ENCODE peak calls at places on chromosomes 7 and 10, in six cellular contexts. One of them, this sample, is unnamed.

GRCh38 chr7:5689118-5689517 is 92.3 kb downstream of the RNF216 start:
- DNase-seq in K562: no peak
- DNase-seq in SK-N-SH: no peak
- DNase-seq in HepG2: no peak
- DNase-seq in HCT116: no peak
- DNase-seq in H1: no peak
- DNase-seq in this sample: no peak

GRCh38 chr10:86630079-86630478 is 24.3 kb upstream of the OPN4 start:
- DNase-seq in HepG2: no peak
- DNase-seq in SK-N-SH: no peak
- DNase-seq in K562: no peak
- DNase-seq in H1: no peak
- DNase-seq in HCT116: no peak
- DNase-seq in this sample: no peak

GRCh38 chr10:123270221-123270620 is 116.0 kb downstream of the BUB3 start:
- DNase-seq in H1: no peak
- DNase-seq in HCT116: no peak
- DNase-seq in SK-N-SH: no peak
- DNase-seq in K562: no peak
- DNase-seq in HepG2: no peak
- DNase-seq in this sample: no peak

GRCh38 chr10:114767101-114767588 is 54.4 kb upstream of the FHIP2A start:
- DNase-seq in SK-N-SH: peak
- DNase-seq in HepG2: no peak
- DNase-seq in K562: no peak
- DNase-seq in HCT116: no peak
- DNase-seq in H1: no peak
- DNase-seq in this sample: no peak

GRCh38 chr10:31014146-31014880 is 17.4 kb downstream of the ZNF438 start:
- DNase-seq in SK-N-SH: no peak
- DNase-seq in HCT116: no peak
- DNase-seq in K562: no peak
- DNase-seq in H1: no peak
- DNase-seq in HepG2: no peak
- DNase-seq in this sample: no peak

GRCh38 chr10:60099998-60100747 is 193.8 kb upstream of the CCDC6 start:
- DNase-seq in H1: no peak
- DNase-seq in HepG2: peak
- DNase-seq in SK-N-SH: peak
- DNase-seq in HCT116: peak
- DNase-seq in K562: peak
- DNase-seq in this sample: no peak

GRCh38 chr7:19916011-19916410 is 142.6 kb upstream of the TMEM196 start:
- DNase-seq in HepG2: no peak
- DNase-seq in HCT116: peak
- DNase-seq in SK-N-SH: no peak
- DNase-seq in K562: no peak
- DNase-seq in H1: no peak
- DNase-seq in this sample: no peak

GRCh38 chr10:14325325-14325955 is 5.3 kb downstream of the FRMD4A start:
- DNase-seq in HCT116: peak
- DNase-seq in H1: peak
- DNase-seq in K562: peak
- DNase-seq in SK-N-SH: no peak
- DNase-seq in HepG2: peak
- DNase-seq in this sample: peak

GRCh38 chr7:4828720-4829383 is 33.0 kb downstream of the PAPOLB start:
- DNase-seq in HepG2: no peak
- DNase-seq in K562: no peak
- DNase-seq in HCT116: no peak
- DNase-seq in SK-N-SH: no peak
- DNase-seq in H1: no peak
- DNase-seq in this sample: no peak

GRCh38 chr7:6558837-6559236 is 7.6 kb upstream of the GRID2IP start:
- DNase-seq in K562: peak
- DNase-seq in HCT116: peak
- DNase-seq in SK-N-SH: peak
- DNase-seq in HepG2: peak
- DNase-seq in H1: no peak
- DNase-seq in this sample: peak

GRCh38 chr7:155002411-155003214 is at the start of gene PAXIP1:
- DNase-seq in SK-N-SH: peak
- DNase-seq in HepG2: peak
- DNase-seq in K562: peak
- DNase-seq in HCT116: no peak
- DNase-seq in H1: no peak
- DNase-seq in this sample: peak

GRCh38 chr7:10706875-10707493 is 266.7 kb upstream of the PHF14 start:
- DNase-seq in H1: no peak
- DNase-seq in SK-N-SH: no peak
- DNase-seq in K562: no peak
- DNase-seq in HepG2: no peak
- DNase-seq in HCT116: no peak
- DNase-seq in this sample: no peak

GRCh38 chr10:60798031-60798430 is 19.8 kb downstream of the CDK1 start:
- DNase-seq in H1: no peak
- DNase-seq in HepG2: no peak
- DNase-seq in K562: no peak
- DNase-seq in HCT116: no peak
- DNase-seq in SK-N-SH: no peak
- DNase-seq in this sample: no peak

GRCh38 chr10:71302874-71303568 is 16.0 kb upstream of the SLC29A3 start:
- DNase-seq in H1: no peak
- DNase-seq in HCT116: peak
- DNase-seq in SK-N-SH: peak
- DNase-seq in HepG2: peak
- DNase-seq in K562: peak
- DNase-seq in this sample: no peak

GRCh38 chr7:101754432-101755159 is 62.8 kb upstream of the CUX1 start:
- DNase-seq in HCT116: no peak
- DNase-seq in HepG2: no peak
- DNase-seq in K562: no peak
- DNase-seq in SK-N-SH: peak
- DNase-seq in H1: no peak
- DNase-seq in this sample: no peak

GRCh38 chr10:95430231-95430951 is 130.8 kb downstream of the SORBS1 start:
- DNase-seq in K562: peak
- DNase-seq in H1: no peak
- DNase-seq in SK-N-SH: peak
- DNase-seq in HCT116: peak
- DNase-seq in HepG2: peak
- DNase-seq in this sample: peak

GRCh38 chr10:5566606-5567005 is 41.8 kb downstream of the CALML3 start:
- DNase-seq in SK-N-SH: no peak
- DNase-seq in H1: no peak
- DNase-seq in HepG2: no peak
- DNase-seq in K562: no peak
- DNase-seq in HCT116: no peak
- DNase-seq in this sample: no peak

GRCh38 chr10:28925154-28925663 is 247.9 kb downstream of the BAMBI start:
- DNase-seq in SK-N-SH: no peak
- DNase-seq in HepG2: no peak
- DNase-seq in HCT116: no peak
- DNase-seq in H1: no peak
- DNase-seq in K562: no peak
- DNase-seq in this sample: no peak

GRCh38 chr7:92904292-92905131 is 68.1 kb upstream of the CDK6 start:
- DNase-seq in H1: no peak
- DNase-seq in K562: peak
- DNase-seq in SK-N-SH: peak
- DNase-seq in HepG2: peak
- DNase-seq in HCT116: peak
- DNase-seq in this sample: peak

GRCh38 chr10:127018298-127018650 is 113.0 kb downstream of the DOCK1 start:
- DNase-seq in HCT116: no peak
- DNase-seq in K562: no peak
- DNase-seq in H1: no peak
- DNase-seq in HepG2: no peak
- DNase-seq in SK-N-SH: no peak
- DNase-seq in this sample: no peak

DNA sequence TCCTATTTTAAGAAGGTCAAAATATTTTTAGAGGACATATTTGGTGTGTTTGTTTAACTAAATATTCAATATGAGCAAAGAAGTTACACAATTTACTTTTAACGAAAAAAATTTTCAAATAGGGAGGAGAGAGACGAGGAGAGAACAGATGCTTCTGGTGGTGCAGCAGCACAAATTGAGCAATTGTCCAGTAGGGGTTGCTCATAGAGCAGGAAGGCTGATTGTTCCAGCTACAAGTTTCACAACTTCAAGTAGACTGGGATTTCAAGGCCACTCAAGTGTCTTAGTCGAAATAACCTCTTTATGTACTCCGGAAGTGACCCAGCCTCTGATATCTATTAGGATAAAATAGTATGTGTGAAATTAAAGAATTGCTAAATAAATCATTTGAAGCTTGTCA is 197.9 kb downstream of the HDAC9 start:
- DNase-seq in K562: peak
- DNase-seq in HCT116: peak
- DNase-seq in H1: no peak
- DNase-seq in SK-N-SH: peak
- DNase-seq in HepG2: no peak
- DNase-seq in this sample: peak
- TF ChIP-seq YY1 in K562: no peak
- TF ChIP-seq YY1 in HCT116: no peak
- TF ChIP-seq YY1 in H1: no peak
- TF ChIP-seq YY1 in SK-N-SH: no peak
- TF ChIP-seq YY1 in HepG2: no peak
- TF ChIP-seq YY1 in this sample: no peak

DNA sequence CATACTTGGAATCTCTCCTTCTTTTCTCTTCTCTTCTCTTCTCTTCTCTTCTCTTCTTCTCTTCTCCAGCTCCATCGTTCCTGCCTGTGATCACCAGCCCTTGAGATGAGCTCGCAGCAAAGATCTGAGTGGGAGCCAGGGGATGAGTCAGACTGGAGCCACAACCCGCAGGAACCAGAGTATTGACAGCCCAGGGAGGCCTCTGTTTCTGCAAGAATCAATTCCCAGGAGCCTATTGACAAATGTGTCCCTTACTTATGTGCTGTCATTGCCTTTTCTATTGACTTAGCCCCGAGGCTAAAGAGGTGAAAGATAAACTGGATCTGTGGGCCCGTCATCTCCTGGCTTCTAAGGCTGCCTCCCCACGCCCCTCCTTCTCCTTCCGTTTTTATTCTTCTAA is 13.1 kb upstream of the HABP2 start:
- DNase-seq in H1: no peak
- DNase-seq in HepG2: no peak
- DNase-seq in HCT116: no peak
- DNase-seq in SK-N-SH: no peak
- DNase-seq in K562: no peak
- DNase-seq in this sample: no peak
- TF ChIP-seq YY1 in H1: no peak
- TF ChIP-seq YY1 in HepG2: no peak
- TF ChIP-seq YY1 in HCT116: no peak
- TF ChIP-seq YY1 in SK-N-SH: no peak
- TF ChIP-seq YY1 in K562: no peak
- TF ChIP-seq YY1 in this sample: no peak

DNA sequence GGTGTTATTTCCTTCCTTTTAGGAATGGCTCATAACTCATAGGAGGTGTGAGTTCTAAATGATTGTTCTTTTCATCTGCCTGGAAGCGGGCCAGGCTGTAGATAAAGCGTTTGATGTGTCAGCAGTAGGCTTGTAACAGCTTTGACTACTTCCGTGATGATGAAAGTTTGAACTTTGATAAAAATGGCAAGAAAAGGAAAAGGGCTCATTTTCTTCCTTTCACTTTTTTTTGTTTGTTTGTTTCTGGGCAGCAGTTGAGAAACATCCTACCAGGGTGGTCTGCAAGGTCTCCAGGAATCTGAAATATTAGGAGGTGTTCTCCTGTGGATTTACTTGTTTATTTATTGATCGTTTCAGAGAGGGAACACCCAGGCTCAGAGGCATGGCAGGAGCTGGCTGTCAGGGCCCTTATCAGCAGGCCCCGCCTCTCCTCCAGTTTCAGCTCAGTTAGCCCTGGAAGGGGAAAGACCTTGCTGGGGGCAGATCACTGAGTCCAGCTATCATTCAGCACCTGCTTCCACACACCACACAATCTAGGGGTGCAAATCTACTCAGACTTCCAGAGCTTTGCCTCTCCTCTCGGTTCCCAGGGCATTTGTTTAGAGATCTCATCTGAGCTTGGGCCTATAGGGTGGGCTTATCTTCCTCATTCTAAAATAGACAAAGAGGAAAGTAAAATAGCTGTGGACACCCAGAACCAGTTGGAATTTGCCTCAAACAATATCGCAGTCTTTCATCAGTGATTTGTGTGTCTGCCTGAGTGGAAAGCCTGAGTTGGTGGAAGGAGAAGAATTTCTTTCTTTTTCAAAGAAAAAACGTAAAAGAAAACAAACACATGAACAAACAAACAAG is 131.0 kb downstream of the BMPER start:
- DNase-seq in HepG2: peak
- DNase-seq in HCT116: peak
- DNase-seq in SK-N-SH: no peak
- DNase-seq in H1: no peak
- DNase-seq in K562: peak
- DNase-seq in this sample: no peak
- TF ChIP-seq YY1 in HepG2: no peak
- TF ChIP-seq YY1 in HCT116: no peak
- TF ChIP-seq YY1 in SK-N-SH: no peak
- TF ChIP-seq YY1 in H1: no peak
- TF ChIP-seq YY1 in K562: no peak
- TF ChIP-seq YY1 in this sample: no peak

GRCh38 chr7:158863611-158864506 is 7.5 kb downstream of the DYNC2I1 start:
- DNase-seq in K562: peak
- DNase-seq in H1: no peak
- DNase-seq in HCT116: peak
- DNase-seq in HepG2: peak
- DNase-seq in SK-N-SH: peak
- DNase-seq in this sample: no peak
- TF ChIP-seq YY1 in K562: peak
- TF ChIP-seq YY1 in H1: no peak
- TF ChIP-seq YY1 in HCT116: no peak
- TF ChIP-seq YY1 in HepG2: no peak
- TF ChIP-seq YY1 in SK-N-SH: no peak
- TF ChIP-seq YY1 in this sample: no peak

This sample was measured in NT2/D1.